ENCODE peak calls at places on chromosomes 7 and 10, in six cellular contexts. One of them, this sample, is unnamed.

GRCh38 chr7:102310414-102310815 is 23.7 kb downstream of the SH2B2 start:
- DNase-seq in A549: no peak
- DNase-seq in OCI-LY7: no peak
- DNase-seq in fibroblast of lung: no peak
- DNase-seq in MM.1S: no peak
- DNase-seq in GM23338: no peak
- DNase-seq in this sample: no peak

GRCh38 chr7:69791739-69792138 is 193.5 kb downstream of the AUTS2 start:
- DNase-seq in GM23338: no peak
- DNase-seq in A549: no peak
- DNase-seq in fibroblast of lung: no peak
- DNase-seq in MM.1S: no peak
- DNase-seq in OCI-LY7: no peak
- DNase-seq in this sample: no peak

GRCh38 chr10:96991313-96991841 is 159.3 kb downstream of the LCOR start:
- DNase-seq in fibroblast of lung: peak; percentile 94
- DNase-seq in A549: no peak
- DNase-seq in OCI-LY7: no peak
- DNase-seq in MM.1S: no peak
- DNase-seq in GM23338: no peak
- DNase-seq in this sample: no peak

GRCh38 chr10:48399056-48399541 is 92.6 kb downstream of the MAPK8 start:
- DNase-seq in MM.1S: no peak
- DNase-seq in fibroblast of lung: peak; percentile 27
- DNase-seq in OCI-LY7: no peak
- DNase-seq in A549: no peak
- DNase-seq in GM23338: peak; percentile 22
- DNase-seq in this sample: no peak

GRCh38 chr10:86583983-86584382 is 62.4 kb upstream of the WAPL start:
- DNase-seq in MM.1S: no peak
- DNase-seq in A549: peak; percentile 55
- DNase-seq in OCI-LY7: peak; percentile 86
- DNase-seq in GM23338: peak; percentile 72
- DNase-seq in fibroblast of lung: no peak
- DNase-seq in this sample: no peak

GRCh38 chr7:816751-817671 is 15.3 kb upstream of the SUN1 start:
- DNase-seq in MM.1S: peak; percentile 56
- DNase-seq in GM23338: peak; percentile 49
- DNase-seq in OCI-LY7: peak; percentile 46
- DNase-seq in fibroblast of lung: peak; percentile 47
- DNase-seq in A549: peak; percentile 29
- DNase-seq in this sample: peak; percentile 55

GRCh38 chr10:42980553-42981357 is 96.1 kb upstream of the RET start:
- DNase-seq in fibroblast of lung: no peak
- DNase-seq in GM23338: no peak
- DNase-seq in MM.1S: no peak
- DNase-seq in A549: no peak
- DNase-seq in OCI-LY7: no peak
- DNase-seq in this sample: no peak

GRCh38 chr7:107014381-107015023 is 30.0 kb upstream of the PRKAR2B start:
- DNase-seq in A549: no peak
- DNase-seq in OCI-LY7: no peak
- DNase-seq in MM.1S: no peak
- DNase-seq in fibroblast of lung: peak; percentile 47
- DNase-seq in GM23338: peak; percentile 7
- DNase-seq in this sample: no peak

GRCh38 chr7:1644341-1645070 is 25.6 kb upstream of the ELFN1 start:
- DNase-seq in fibroblast of lung: no peak
- DNase-seq in GM23338: no peak
- DNase-seq in A549: no peak
- DNase-seq in OCI-LY7: no peak
- DNase-seq in MM.1S: no peak
- DNase-seq in this sample: no peak

GRCh38 chr10:92850186-92850585 is 1.9 kb downstream of the EXOC6 start:
- DNase-seq in fibroblast of lung: no peak
- DNase-seq in A549: no peak
- DNase-seq in GM23338: no peak
- DNase-seq in MM.1S: no peak
- DNase-seq in OCI-LY7: no peak
- DNase-seq in this sample: no peak

GRCh38 chr10:110679633-110680472 is 35.7 kb downstream of the RBM20 start:
- DNase-seq in GM23338: no peak
- DNase-seq in MM.1S: no peak
- DNase-seq in fibroblast of lung: no peak
- DNase-seq in A549: no peak
- DNase-seq in OCI-LY7: no peak
- DNase-seq in this sample: no peak

GRCh38 chr7:151813997-151814396 is 62.9 kb downstream of the PRKAG2 start:
- DNase-seq in A549: no peak
- DNase-seq in GM23338: no peak
- DNase-seq in MM.1S: no peak
- DNase-seq in fibroblast of lung: peak; percentile 53
- DNase-seq in OCI-LY7: no peak
- DNase-seq in this sample: no peak

GRCh38 chr7:96303686-96304443 is 18.0 kb downstream of the SLC25A13 start:
- DNase-seq in A549: no peak
- DNase-seq in OCI-LY7: no peak
- DNase-seq in MM.1S: no peak
- DNase-seq in fibroblast of lung: peak; percentile 92
- DNase-seq in GM23338: no peak
- DNase-seq in this sample: no peak

GRCh38 chr10:49611166-49611814 is 1.2 kb downstream of the SLC18A3 start:
- DNase-seq in OCI-LY7: no peak
- DNase-seq in fibroblast of lung: no peak
- DNase-seq in MM.1S: no peak
- DNase-seq in A549: no peak
- DNase-seq in GM23338: peak; percentile 84
- DNase-seq in this sample: no peak

GRCh38 chr7:28984219-28984618 is 26.1 kb upstream of the TRIL start:
- DNase-seq in GM23338: no peak
- DNase-seq in fibroblast of lung: no peak
- DNase-seq in MM.1S: no peak
- DNase-seq in A549: no peak
- DNase-seq in OCI-LY7: no peak
- DNase-seq in this sample: no peak
- H3K4me1 ChIP-seq in GM23338: peaks cover 27% of the 10 kb centered on the region
- H3K4me1 ChIP-seq in fibroblast of lung: peaks cover 7% of the 10 kb centered on the region
- H3K4me1 ChIP-seq in MM.1S: no peaks in the 10 kb centered on the region
- H3K4me1 ChIP-seq in A549: no peaks in the 10 kb centered on the region
- H3K4me1 ChIP-seq in OCI-LY7: no peaks in the 10 kb centered on the region
- H3K4me1 ChIP-seq in this sample: no peaks in the 10 kb centered on the region

DNA sequence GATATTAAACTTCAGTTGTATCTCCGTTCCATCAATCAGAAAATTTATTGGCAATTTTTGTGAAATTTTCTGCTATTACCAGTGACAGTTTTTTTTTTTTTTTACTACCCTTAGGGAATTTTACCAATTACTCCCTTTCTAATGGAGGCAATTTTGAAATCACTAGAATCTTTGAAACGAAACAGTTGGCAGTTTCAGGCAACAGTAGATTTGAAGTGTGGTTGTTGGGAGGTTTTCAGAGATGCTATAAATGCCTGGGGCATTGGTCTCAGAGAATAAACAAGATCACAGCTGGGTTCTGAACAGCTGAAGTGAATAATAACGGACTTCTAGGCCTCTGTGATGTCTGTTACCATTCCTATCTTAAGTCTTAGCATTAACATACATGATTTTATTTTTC is 535.9 kb upstream of the POT1 start:
- DNase-seq in MM.1S: peak; percentile 75
- DNase-seq in A549: no peak
- DNase-seq in fibroblast of lung: no peak
- DNase-seq in GM23338: no peak
- DNase-seq in OCI-LY7: no peak
- DNase-seq in this sample: no peak
- H3K4me2 ChIP-seq in MM.1S: no peak overlapping the region
- H3K4me2 ChIP-seq in A549: no peak overlapping the region
- H3K4me2 ChIP-seq in fibroblast of lung: no peak overlapping the region
- H3K4me2 ChIP-seq in GM23338: no peak overlapping the region
- H3K4me2 ChIP-seq in OCI-LY7: no peak overlapping the region
- H3K4me2 ChIP-seq in this sample: no peak overlapping the region

GRCh38 chr10:5413012-5413938 is 918 bp downstream of the NET1 start:
- DNase-seq in fibroblast of lung: peak; percentile 67
- DNase-seq in OCI-LY7: peak; percentile 16
- DNase-seq in A549: peak; percentile 47
- DNase-seq in MM.1S: no peak
- DNase-seq in GM23338: peak; percentile 52
- DNase-seq in this sample: peak; percentile 20

GRCh38 chr10:5418584-5418983 is 6.2 kb downstream of the NET1 start:
- DNase-seq in OCI-LY7: no peak
- DNase-seq in GM23338: no peak
- DNase-seq in A549: no peak
- DNase-seq in MM.1S: no peak
- DNase-seq in fibroblast of lung: no peak
- DNase-seq in this sample: no peak

GRCh38 chr10:5419466-5420094 is 7.2 kb downstream of the NET1 start:
- DNase-seq in OCI-LY7: no peak
- DNase-seq in fibroblast of lung: peak; percentile 71
- DNase-seq in A549: no peak
- DNase-seq in MM.1S: no peak
- DNase-seq in GM23338: no peak
- DNase-seq in this sample: no peak

GRCh38 chr10:5412277-5412941 is at the start of gene NET1:
- DNase-seq in fibroblast of lung: peak; percentile 81
- DNase-seq in GM23338: peak; percentile 97
- DNase-seq in OCI-LY7: peak; percentile 87
- DNase-seq in A549: peak; percentile 95
- DNase-seq in MM.1S: peak; percentile 76
- DNase-seq in this sample: peak; percentile 86

GRCh38 chr10:5416981-5417380 is 4.6 kb downstream of the NET1 start:
- DNase-seq in GM23338: peak; percentile 75
- DNase-seq in OCI-LY7: no peak
- DNase-seq in MM.1S: no peak
- DNase-seq in fibroblast of lung: peak; percentile 40
- DNase-seq in A549: no peak
- DNase-seq in this sample: no peak
- H3K4me3 ChIP-seq in GM23338: peak overlapping the region; percentile 39
- H3K4me3 ChIP-seq in OCI-LY7: no peak overlapping the region
- H3K4me3 ChIP-seq in MM.1S: no peak overlapping the region
- H3K4me3 ChIP-seq in fibroblast of lung: no peak overlapping the region
- H3K4me3 ChIP-seq in A549: no peak overlapping the region
- H3K4me3 ChIP-seq in this sample: no peak overlapping the region

DNA sequence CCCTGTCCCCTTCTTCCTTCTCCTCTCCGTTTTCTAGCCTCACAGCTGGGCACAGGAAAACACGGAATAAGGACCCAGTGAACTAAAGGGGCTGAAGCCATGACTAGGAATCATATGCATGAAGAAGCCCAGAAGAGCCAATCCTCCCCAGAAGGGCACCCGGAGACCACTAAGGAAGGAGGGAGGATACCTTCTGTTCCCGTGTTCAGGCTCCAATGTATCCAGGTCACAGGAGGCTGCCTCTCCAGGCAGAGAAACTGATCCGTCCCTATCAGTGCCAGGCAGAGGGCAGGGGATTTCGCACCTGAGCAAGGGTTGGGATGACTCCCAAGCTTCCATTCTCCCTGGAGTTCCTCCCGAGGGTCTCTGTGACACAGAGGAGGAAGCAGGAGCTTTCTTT is 246.6 kb downstream of the SNX10 start:
- DNase-seq in fibroblast of lung: no peak
- DNase-seq in OCI-LY7: no peak
- DNase-seq in MM.1S: no peak
- DNase-seq in GM23338: no peak
- DNase-seq in A549: no peak
- DNase-seq in this sample: no peak
- H3K4me1 ChIP-seq in fibroblast of lung: no peaks in the 10 kb centered on the region
- H3K4me1 ChIP-seq in OCI-LY7: no peaks in the 10 kb centered on the region
- H3K4me1 ChIP-seq in MM.1S: no peaks in the 10 kb centered on the region
- H3K4me1 ChIP-seq in GM23338: no peaks in the 10 kb centered on the region
- H3K4me1 ChIP-seq in A549: no peaks in the 10 kb centered on the region
- H3K4me1 ChIP-seq in this sample: no peaks in the 10 kb centered on the region

DNA sequence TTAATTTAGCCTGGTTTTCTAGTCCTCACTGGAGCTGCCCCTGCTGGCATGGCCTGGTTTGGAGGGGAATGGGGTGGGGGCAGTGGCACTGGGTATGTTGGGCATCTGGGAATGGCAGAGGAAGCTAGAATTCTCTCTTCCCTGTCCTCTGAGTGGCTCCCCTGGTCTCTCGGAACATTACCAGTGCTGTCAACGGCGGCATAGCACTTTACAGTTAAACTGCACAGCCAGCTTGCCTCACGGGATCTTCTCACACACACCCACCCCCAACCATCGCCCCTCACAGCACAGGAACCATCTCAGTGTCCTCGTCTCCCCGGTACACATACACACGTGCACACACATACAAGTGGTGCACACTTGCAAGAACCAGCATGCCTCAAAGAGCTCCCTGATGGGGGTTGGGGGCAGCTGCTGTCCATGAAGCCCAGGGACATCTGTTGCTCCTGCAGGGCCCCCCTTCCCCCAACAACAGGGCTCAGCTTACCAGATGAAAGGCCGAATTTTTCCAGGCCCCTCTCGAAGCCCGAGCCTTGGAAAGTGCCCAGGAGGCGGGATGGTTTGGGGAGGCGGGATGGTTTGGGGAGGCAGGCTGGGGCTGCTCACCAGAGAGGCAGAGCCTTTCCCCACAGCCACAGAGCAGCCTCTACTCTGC is 41.0 kb downstream of the TSPAN15 start:
- DNase-seq in GM23338: no peak
- DNase-seq in A549: no peak
- DNase-seq in fibroblast of lung: no peak
- DNase-seq in MM.1S: no peak
- DNase-seq in OCI-LY7: no peak
- DNase-seq in this sample: no peak
- H3K4me2 ChIP-seq in GM23338: no peak overlapping the region
- H3K4me2 ChIP-seq in A549: no peak overlapping the region
- H3K4me2 ChIP-seq in fibroblast of lung: no peak overlapping the region
- H3K4me2 ChIP-seq in MM.1S: no peak overlapping the region
- H3K4me2 ChIP-seq in OCI-LY7: no peak overlapping the region
- H3K4me2 ChIP-seq in this sample: no peak overlapping the region

GRCh38 chr7:148700693-148701092 is 2.0 kb downstream of the CUL1 start:
- DNase-seq in fibroblast of lung: peak; percentile 71
- DNase-seq in OCI-LY7: peak; percentile 65
- DNase-seq in MM.1S: peak; percentile 82
- DNase-seq in A549: peak; percentile 9
- DNase-seq in GM23338: peak; percentile 50
- DNase-seq in this sample: peak; percentile 78
- H3K4me3 ChIP-seq in fibroblast of lung: peak overlapping the region; percentile 70
- H3K4me3 ChIP-seq in OCI-LY7: peak overlapping the region; percentile 83
- H3K4me3 ChIP-seq in MM.1S: peak overlapping the region; percentile 80
- H3K4me3 ChIP-seq in A549: peak overlapping the region; percentile 78
- H3K4me3 ChIP-seq in GM23338: peak overlapping the region; percentile 80
- H3K4me3 ChIP-seq in this sample: peak overlapping the region; percentile 81

GRCh38 chr7:131056007-131056406 is 271.7 kb upstream of the MKLN1 start:
- DNase-seq in MM.1S: no peak
- DNase-seq in A549: no peak
- DNase-seq in GM23338: no peak
- DNase-seq in OCI-LY7: no peak
- DNase-seq in fibroblast of lung: no peak
- DNase-seq in this sample: no peak

GRCh38 chr7:131052285-131052942 is 275.3 kb upstream of the MKLN1 start:
- DNase-seq in fibroblast of lung: no peak
- DNase-seq in OCI-LY7: no peak
- DNase-seq in GM23338: no peak
- DNase-seq in A549: no peak
- DNase-seq in MM.1S: no peak
- DNase-seq in this sample: peak; percentile 36

GRCh38 chr7:131057015-131057518 is 270.6 kb upstream of the MKLN1 start:
- DNase-seq in A549: no peak
- DNase-seq in GM23338: no peak
- DNase-seq in MM.1S: peak; percentile 89
- DNase-seq in OCI-LY7: peak; percentile 73
- DNase-seq in fibroblast of lung: peak; percentile 93
- DNase-seq in this sample: peak; percentile 66

GRCh38 chr7:131047651-131048304 is 279.9 kb upstream of the MKLN1 start:
- DNase-seq in OCI-LY7: no peak
- DNase-seq in GM23338: no peak
- DNase-seq in fibroblast of lung: no peak
- DNase-seq in MM.1S: no peak
- DNase-seq in A549: no peak
- DNase-seq in this sample: no peak

GRCh38 chr7:131051304-131051703 is 276.4 kb upstream of the MKLN1 start:
- DNase-seq in A549: no peak
- DNase-seq in MM.1S: no peak
- DNase-seq in fibroblast of lung: no peak
- DNase-seq in OCI-LY7: no peak
- DNase-seq in GM23338: no peak
- DNase-seq in this sample: no peak
- H3K4me1 ChIP-seq in A549: peaks cover 20% of the 10 kb centered on the region
- H3K4me1 ChIP-seq in MM.1S: peaks cover 4% of the 10 kb centered on the region
- H3K4me1 ChIP-seq in fibroblast of lung: no peaks in the 10 kb centered on the region
- H3K4me1 ChIP-seq in OCI-LY7: peaks cover 10% of the 10 kb centered on the region
- H3K4me1 ChIP-seq in GM23338: no peaks in the 10 kb centered on the region
- H3K4me1 ChIP-seq in this sample: peaks cover 95% of the 10 kb centered on the region